ENCODE peak calls at places on chromosomes 2 and 18, in four cellular contexts. N is BJ, V is amniotic stem cell, R is EH. H is an unnamed sample.

GRCh38 chr2:43943809-43944452 is 51.9 kb downstream of the LRPPRC start:
- DNase-seq in R (no peak), V (no peak), N (no peak), H (no peak)

GRCh38 chr2:98016908-98017700 is 21.4 kb upstream of the TMEM131 start:
- DNase-seq in V (no peak), R (peak; percentile 25), N (no peak), H (no peak)

GRCh38 chr2:109433926-109434325 is 179.8 kb downstream of the SEPTIN10 start:
- DNase-seq in V (no peak), R (no peak), N (no peak), H (no peak)

GRCh38 chr2:241003369-241003768 is 5.0 kb downstream of the SNED1 start:
- DNase-seq in V (no peak), R (no peak), N (no peak), H (no peak)

GRCh38 chr2:201194097-201194496 is 11.2 kb downstream of the CASP10 start:
- DNase-seq in V (no peak), R (no peak), N (no peak), H (no peak)

GRCh38 chr2:215863687-215864086 is 149.7 kb downstream of the MREG start:
- DNase-seq in R (no peak), V (no peak), N (no peak), H (no peak)

GRCh38 chr2:30707304-30707903 is 99.8 kb downstream of the CAPN13 start:
- DNase-seq in V (no peak), N (no peak), R (no peak), H (no peak)

GRCh38 chr2:20159411-20159810 is 65.5 kb downstream of the SDC1 start:
- DNase-seq in V (no peak), N (no peak), R (no peak), H (no peak)

GRCh38 chr2:213247566-213247965 is 36.7 kb upstream of the SPAG16 start:
- DNase-seq in N (no peak), R (no peak), V (no peak), H (no peak)

GRCh38 chr2:132636346-132636745 is 33.7 kb downstream of the LYPD1 start:
- DNase-seq in R (no peak), N (no peak), V (no peak), H (no peak)

GRCh38 chr18:51668101-51668500 is 470.6 kb upstream of the MEX3C start:
- DNase-seq in V (peak; percentile 0), N (no peak), R (no peak), H (no peak)

GRCh38 chr2:240347373-240347940 is 88.0 kb upstream of the GPC1 start:
- DNase-seq in N (no peak), V (no peak), R (no peak), H (no peak)

GRCh38 chr18:43735570-43735969 is 458.3 kb upstream of the SYT4 start:
- DNase-seq in V (no peak), N (no peak), R (no peak), H (no peak)

GRCh38 chr2:239441724-239442123 is 40.9 kb upstream of the HDAC4 start:
- DNase-seq in N (no peak), R (no peak), V (no peak), H (no peak)

GRCh38 chr2:88857951-88858406 is 166.5 kb downstream of the RPIA start:
- DNase-seq in N (no peak), R (peak; percentile 5), V (no peak), H (peak; percentile 54)

GRCh38 chr2:172038604-172039003 is 38.9 kb downstream of the METAP1D start:
- DNase-seq in V (peak; percentile 56), N (peak; percentile 82), R (peak; percentile 97), H (no peak)

H was measured in pulmonary artery endothelial cell.